ENCODE peak calls at places on chromosome 16, in seven cellular contexts. B is HTR-8/SVneo, V is ACHN, K is frontal cortex, G is germinal center, R is RWPE1, Y is AG09309. Q is an unnamed sample.

GRCh38 chr16:78303946-78304345 is 204.5 kb downstream of the WWOX start:
- DNase-seq in B (no peak), V (no peak), K (no peak), G (no peak), R (no peak), Y (no peak), Q (no peak)

GRCh38 chr16:84209989-84210388 is 19.0 kb downstream of the ADAD2 start:
- DNase-seq in B (no peak), V (no peak), K (no peak), G (no peak), R (no peak), Y (no peak), Q (no peak)

GRCh38 chr16:68450741-68451140 is 2.4 kb upstream of the SMPD3 start:
- DNase-seq in B (no peak), V (no peak), K (no peak), G (no peak), R (no peak), Y (no peak), Q (no peak)

GRCh38 chr16:66741131-66741900 is 10.1 kb downstream of the DYNC1LI2 start:
- DNase-seq in B (no peak), V (peak), K (peak), G (no peak), R (peak), Y (peak), Q (peak)

GRCh38 chr16:14955546-14956231 is 18.4 kb downstream of the NPIPA1 start:
- DNase-seq in B (no peak), V (no peak), K (no peak), G (no peak), R (no peak), Y (no peak), Q (no peak)

GRCh38 chr16:29915590-29916247 is 10.3 kb downstream of the KCTD13 start:
- DNase-seq in B (no peak), V (peak), K (no peak), G (no peak), R (no peak), Y (peak), Q (no peak)

GRCh38 chr16:27473101-27473900 is 71.3 kb downstream of the IL21R start:
- DNase-seq in B (no peak), V (no peak), K (no peak), G (no peak), R (no peak), Y (no peak), Q (no peak)

GRCh38 chr16:54446639-54447038 is 160.1 kb upstream of the IRX3 start:
- DNase-seq in B (no peak), V (peak), K (no peak), G (no peak), R (peak), Y (peak), Q (peak)

GRCh38 chr16:77057161-77057736 is 133.7 kb upstream of the MON1B start:
- DNase-seq in B (no peak), V (no peak), K (no peak), G (no peak), R (no peak), Y (no peak), Q (no peak)

GRCh38 chr16:74034862-74035261 is 261.8 kb upstream of the PSMD7 start:
- DNase-seq in B (peak), V (peak), K (no peak), G (no peak), R (peak), Y (no peak), Q (peak)

Q was measured in fibroblast of the conjunctiva.